ENCODE peak calls at places on chromosomes 11 and 22, in six cellular contexts. H, Z, T, F, Q and N are unnamed samples.

GRCh38 chr11:118436639-118437045 is 350 bp downstream of the KMT2A start:
- DNase-seq in Z (peak; percentile 34), F (peak; percentile 48), Q (peak; percentile 51), H (peak; percentile 21), T (peak; percentile 37), N (peak; percentile 48)

GRCh38 chr22:19275513-19275912 is 16.0 kb downstream of the CLTCL1 start:
- DNase-seq in F (no peak), H (no peak), Z (no peak), Q (no peak), T (no peak), N (no peak)

GRCh38 chr22:37428649-37429586 is 1.6 kb upstream of the ELFN2 start:
- DNase-seq in Z (peak; percentile 80), F (peak; percentile 83), H (peak; percentile 43), T (peak; percentile 80), Q (peak; percentile 50), N (peak; percentile 76)

GRCh38 chr11:79336740-79337517 is 103.9 kb downstream of the TENM4 start:
- DNase-seq in Z (peak; percentile 65), T (no peak), H (peak; percentile 24), F (no peak), Q (no peak), N (no peak)

GRCh38 chr11:119481021-119481666 is 58.2 kb upstream of the THY1 start:
- DNase-seq in T (peak; percentile 87), F (peak; percentile 72), Z (peak; percentile 84), H (peak; percentile 93), Q (peak; percentile 82), N (peak; percentile 97)

GRCh38 chr11:117670443-117670842 is 126.6 kb downstream of the DSCAML1 start:
- DNase-seq in Z (no peak), Q (no peak), H (no peak), T (no peak), F (peak; percentile 36), N (no peak)

GRCh38 chr11:1879342-1879940 is 12.3 kb downstream of the PRR33 start:
- DNase-seq in Q (no peak), Z (no peak), H (no peak), T (no peak), F (no peak), N (no peak)

GRCh38 chr11:123640677-123641494 is 13.5 kb downstream of the SCN3B start:
- DNase-seq in H (peak; percentile 17), Z (peak; percentile 73), F (peak; percentile 61), T (peak; percentile 77), Q (peak; percentile 48), N (peak; percentile 40)

GRCh38 chr22:39814899-39815298 is 78.7 kb downstream of the ENTHD1 start:
- DNase-seq in F (no peak), Z (no peak), H (peak; percentile 18), T (no peak), Q (peak; percentile 22), N (peak; percentile 9)

GRCh38 chr11:64045700-64046099 is 10.0 kb downstream of the FLRT1 start:
- DNase-seq in Z (no peak), Q (no peak), H (no peak), T (no peak), F (no peak), N (no peak)

GRCh38 chr22:31747441-31747840 is 2.5 kb downstream of the PRR14L start:
- DNase-seq in T (no peak), Z (peak; percentile 52), H (no peak), Q (no peak), F (no peak), N (no peak)

GRCh38 chr11:6391548-6392134 is 1.4 kb downstream of the SMPD1 start:
- DNase-seq in H (no peak), Z (no peak), T (no peak), F (no peak), Q (no peak), N (no peak)

GRCh38 chr11:73177380-73178091 is 35.4 kb upstream of the FCHSD2 start:
- DNase-seq in Q (no peak), T (no peak), F (no peak), Z (no peak), H (no peak), N (no peak)

GRCh38 chr11:83033367-83033766 is 38.3 kb downstream of the RAB30 start:
- DNase-seq in H (no peak), Z (no peak), Q (no peak), F (no peak), T (no peak), N (no peak)

GRCh38 chr22:24181088-24181995 is at the start of gene SUSD2:
- DNase-seq in Q (peak; percentile 93), Z (peak; percentile 53), T (peak; percentile 71), F (no peak), H (no peak), N (peak; percentile 31)

GRCh38 chr22:48237466-48237865 is 1475.0 kb downstream of the TBC1D22A start:
- DNase-seq in F (no peak), H (no peak), Q (no peak), T (no peak), Z (no peak), N (no peak)

GRCh38 chr11:75563978-75564552 is 2.0 kb downstream of the SERPINH1 start:
- DNase-seq in F (peak; percentile 71), Z (peak; percentile 98), H (peak; percentile 92), T (peak; percentile 94), Q (peak; percentile 89), N (peak; percentile 90)

GRCh38 chr11:19511413-19512183 is 201.0 kb upstream of the NAV2 start:
- DNase-seq in Z (no peak), F (no peak), H (no peak), Q (no peak), T (no peak), N (peak; percentile 52)

GRCh38 chr11:8654503-8654902 is 28.0 kb downstream of the TRIM66 start:
- DNase-seq in Q (no peak), F (no peak), T (no peak), Z (no peak), H (peak; percentile 34), N (no peak)

GRCh38 chr11:33976351-33977199 is 75.0 kb upstream of the CAPRIN1 start:
- DNase-seq in F (no peak), T (no peak), Q (peak; percentile 92), H (peak; percentile 1), Z (no peak), N (peak; percentile 6)

GRCh38 chr11:1232328-1233321 is 9.8 kb downstream of the MUC5B start:
- DNase-seq in T (peak; percentile 24), F (no peak), Z (no peak), H (no peak), Q (no peak), N (no peak)

GRCh38 chr22:17375914-17376614 is 6.8 kb downstream of the CECR2 start:
- DNase-seq in F (no peak), T (no peak), H (no peak), Z (no peak), Q (no peak), N (no peak)
- H3K23ac ChIP-seq in F (no peak overlapping the region), T (no peak overlapping the region), H (no peak overlapping the region), Z (peak overlapping the region; percentile 68), Q (no peak overlapping the region), N (no peak overlapping the region)

DNA sequence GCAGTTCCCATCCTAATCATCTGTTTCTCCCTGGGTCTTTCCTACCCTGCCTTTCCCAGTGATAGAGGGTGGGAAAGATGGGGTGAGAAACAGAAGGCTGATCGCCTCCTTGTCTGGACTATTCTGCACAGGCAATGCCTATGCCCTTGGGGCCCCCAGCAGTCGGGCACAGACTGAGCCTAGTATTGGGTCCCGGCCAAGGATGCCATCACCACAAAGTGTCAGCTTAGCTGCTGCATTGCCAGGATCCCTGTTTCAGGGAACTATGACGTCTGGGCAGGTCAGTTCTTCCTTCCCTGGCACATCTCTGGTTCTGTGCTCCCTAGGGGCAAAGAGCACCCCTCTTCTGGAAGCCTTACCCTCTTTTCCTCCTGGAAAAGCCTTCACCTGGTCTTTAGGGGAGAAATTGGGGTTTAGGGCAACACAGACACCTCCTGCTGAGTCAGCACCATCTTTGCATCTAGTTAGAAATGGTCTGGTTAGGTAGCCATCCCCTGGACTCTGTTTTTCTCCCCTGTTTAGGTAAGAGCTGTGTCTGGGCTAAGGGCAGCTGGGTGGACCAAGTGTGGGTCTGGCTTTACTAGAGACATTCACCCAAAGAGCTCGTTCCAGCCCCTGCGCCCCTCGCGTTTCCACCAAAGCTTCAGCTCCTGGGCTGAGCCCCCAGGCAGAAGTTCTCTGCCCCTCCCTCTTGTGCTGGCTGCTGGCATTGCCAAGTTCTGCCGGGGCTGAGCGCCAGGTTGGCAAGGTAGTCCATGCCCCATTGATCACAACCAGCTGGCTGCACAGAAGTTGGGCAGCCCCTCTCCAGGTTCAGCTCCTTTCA is 2.0 kb downstream of the ADAMTS8 start:
- DNase-seq in Q (no peak), H (no peak), T (no peak), Z (no peak), F (no peak), N (no peak)
- H3K23ac ChIP-seq in Q (no peak overlapping the region), H (peak overlapping the region; percentile 51), T (no peak overlapping the region), Z (no peak overlapping the region), F (peak overlapping the region; percentile 92), N (no peak overlapping the region)

GRCh38 chr22:45493286-45493771 is 9.4 kb upstream of the FBLN1 start:
- DNase-seq in F (no peak), Q (peak; percentile 61), Z (peak; percentile 81), H (no peak), T (no peak), N (no peak)

GRCh38 chr22:45491841-45492240 is 10.8 kb upstream of the FBLN1 start:
- DNase-seq in Z (no peak), Q (peak; percentile 91), H (no peak), F (no peak), T (no peak), N (peak; percentile 48)

GRCh38 chr22:45488764-45489370 is 13.8 kb upstream of the FBLN1 start:
- DNase-seq in T (no peak), F (no peak), Q (no peak), H (no peak), Z (no peak), N (no peak)

GRCh38 chr22:45485271-45485670 is 17.4 kb upstream of the FBLN1 start:
- DNase-seq in Z (no peak), Q (peak; percentile 92), T (no peak), F (no peak), H (no peak), N (peak; percentile 81)

DNA sequence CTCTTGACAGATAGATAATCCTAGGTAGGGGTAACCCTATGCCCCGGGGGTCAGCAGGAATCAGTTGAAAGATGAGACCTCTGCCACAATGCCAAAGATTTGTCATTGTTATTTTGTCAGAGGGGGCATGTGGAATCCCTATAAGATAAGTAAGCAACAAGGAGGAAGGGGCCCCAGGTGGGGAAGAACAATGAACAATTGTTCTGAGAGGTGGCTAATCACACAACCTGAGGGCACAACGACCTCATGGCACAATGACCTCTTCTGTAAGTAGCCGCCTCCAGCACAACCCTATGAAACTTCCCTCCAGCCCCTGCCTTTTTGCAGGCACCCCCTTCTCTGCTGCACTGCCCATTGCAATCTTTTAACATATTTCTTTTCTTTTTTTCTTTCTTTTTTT is 11.8 kb upstream of the FBLN1 start:
- DNase-seq in Q (peak; percentile 29), H (no peak), T (no peak), F (no peak), Z (peak; percentile 65), N (no peak)
- H3K23ac ChIP-seq in Q (no peak overlapping the region), H (no peak overlapping the region), T (no peak overlapping the region), F (no peak overlapping the region), Z (no peak overlapping the region), N (no peak overlapping the region)

GRCh38 chr11:93491941-93492340 is 51.2 kb downstream of the SMCO4 start:
- DNase-seq in F (no peak), Q (no peak), H (no peak), Z (no peak), T (no peak), N (no peak)

GRCh38 chr11:93487032-93487483 is 56.1 kb downstream of the SMCO4 start:
- DNase-seq in F (no peak), Z (no peak), Q (no peak), H (no peak), T (no peak), N (peak; percentile 66)

GRCh38 chr11:93492464-93493251 is 50.5 kb downstream of the SMCO4 start:
- DNase-seq in Q (no peak), H (no peak), F (no peak), Z (no peak), T (no peak), N (no peak)

GRCh38 chr11:93490996-93491618 is 52.1 kb downstream of the SMCO4 start:
- DNase-seq in T (peak; percentile 65), F (no peak), Q (peak; percentile 10), H (no peak), Z (peak; percentile 67), N (no peak)

GRCh38 chr11:93489841-93490240 is 53.4 kb downstream of the SMCO4 start:
- DNase-seq in Q (no peak), Z (peak; percentile 73), H (no peak), T (no peak), F (no peak), N (no peak)
- H3K23ac ChIP-seq in Q (no peak overlapping the region), Z (no peak overlapping the region), H (no peak overlapping the region), T (no peak overlapping the region), F (no peak overlapping the region), N (peak overlapping the region; percentile 34)